ENCODE peak calls at places on chromosomes 3 and 15, in eight cellular contexts. One of them, this sample, is unnamed.

GRCh38 chr15:71201471-71201870 is 86.2 kb downstream of the THSD4 start:
- DNase-seq in caudate nucleus: no peak
- DNase-seq in A673: peak
- DNase-seq in activated CD8-positive, alpha-beta memory T cell treated with anti-CD3 and anti-CD28 coated beads for 24 hours: no peak
- DNase-seq in stimulated activated CD8-positive, alpha-beta memory T cell treated with anti-CD3 and anti-CD28 coated beads, Interleukin-15, amount 100 ng/mL, for 4 hours: no peak
- DNase-seq in stimulated activated CD4-positive, alpha-beta T cell treated with anti-CD3 and anti-CD28 coated beads, Interleukin-4, amount 100 ng/mL, for 48 hours: no peak
- DNase-seq in ovary: peak
- DNase-seq in SK-N-SH: no peak
- DNase-seq in this sample: no peak

GRCh38 chr15:51390932-51391432 is 49.5 kb downstream of the GLDN start:
- DNase-seq in caudate nucleus: no peak
- DNase-seq in A673: peak
- DNase-seq in activated CD8-positive, alpha-beta memory T cell treated with anti-CD3 and anti-CD28 coated beads for 24 hours: no peak
- DNase-seq in stimulated activated CD8-positive, alpha-beta memory T cell treated with anti-CD3 and anti-CD28 coated beads, Interleukin-15, amount 100 ng/mL, for 4 hours: no peak
- DNase-seq in stimulated activated CD4-positive, alpha-beta T cell treated with anti-CD3 and anti-CD28 coated beads, Interleukin-4, amount 100 ng/mL, for 48 hours: no peak
- DNase-seq in ovary: no peak
- DNase-seq in SK-N-SH: no peak
- DNase-seq in this sample: no peak

GRCh38 chr3:69443554-69443953 is 57.7 kb upstream of the FRMD4B start:
- DNase-seq in caudate nucleus: no peak
- DNase-seq in A673: no peak
- DNase-seq in activated CD8-positive, alpha-beta memory T cell treated with anti-CD3 and anti-CD28 coated beads for 24 hours: no peak
- DNase-seq in stimulated activated CD8-positive, alpha-beta memory T cell treated with anti-CD3 and anti-CD28 coated beads, Interleukin-15, amount 100 ng/mL, for 4 hours: no peak
- DNase-seq in stimulated activated CD4-positive, alpha-beta T cell treated with anti-CD3 and anti-CD28 coated beads, Interleukin-4, amount 100 ng/mL, for 48 hours: no peak
- DNase-seq in ovary: no peak
- DNase-seq in SK-N-SH: no peak
- DNase-seq in this sample: no peak

GRCh38 chr3:159751141-159751540 is 237.5 kb upstream of the IL12A start:
- DNase-seq in caudate nucleus: no peak
- DNase-seq in A673: no peak
- DNase-seq in activated CD8-positive, alpha-beta memory T cell treated with anti-CD3 and anti-CD28 coated beads for 24 hours: no peak
- DNase-seq in stimulated activated CD8-positive, alpha-beta memory T cell treated with anti-CD3 and anti-CD28 coated beads, Interleukin-15, amount 100 ng/mL, for 4 hours: no peak
- DNase-seq in stimulated activated CD4-positive, alpha-beta T cell treated with anti-CD3 and anti-CD28 coated beads, Interleukin-4, amount 100 ng/mL, for 48 hours: no peak
- DNase-seq in ovary: no peak
- DNase-seq in SK-N-SH: no peak
- DNase-seq in this sample: no peak

GRCh38 chr3:112032377-112032776 is 2.2 kb upstream of the TMPRSS7 start:
- DNase-seq in caudate nucleus: no peak
- DNase-seq in A673: no peak
- DNase-seq in activated CD8-positive, alpha-beta memory T cell treated with anti-CD3 and anti-CD28 coated beads for 24 hours: no peak
- DNase-seq in stimulated activated CD8-positive, alpha-beta memory T cell treated with anti-CD3 and anti-CD28 coated beads, Interleukin-15, amount 100 ng/mL, for 4 hours: no peak
- DNase-seq in stimulated activated CD4-positive, alpha-beta T cell treated with anti-CD3 and anti-CD28 coated beads, Interleukin-4, amount 100 ng/mL, for 48 hours: no peak
- DNase-seq in ovary: no peak
- DNase-seq in SK-N-SH: no peak
- DNase-seq in this sample: no peak

GRCh38 chr3:52196977-52197376 is 983 bp upstream of the ALAS1 start:
- DNase-seq in caudate nucleus: no peak
- DNase-seq in A673: no peak
- DNase-seq in activated CD8-positive, alpha-beta memory T cell treated with anti-CD3 and anti-CD28 coated beads for 24 hours: no peak
- DNase-seq in stimulated activated CD8-positive, alpha-beta memory T cell treated with anti-CD3 and anti-CD28 coated beads, Interleukin-15, amount 100 ng/mL, for 4 hours: no peak
- DNase-seq in stimulated activated CD4-positive, alpha-beta T cell treated with anti-CD3 and anti-CD28 coated beads, Interleukin-4, amount 100 ng/mL, for 48 hours: no peak
- DNase-seq in ovary: peak
- DNase-seq in SK-N-SH: no peak
- DNase-seq in this sample: no peak

GRCh38 chr3:136994772-136995516 is 37.2 kb downstream of the IL20RB start:
- DNase-seq in caudate nucleus: no peak
- DNase-seq in A673: peak
- DNase-seq in activated CD8-positive, alpha-beta memory T cell treated with anti-CD3 and anti-CD28 coated beads for 24 hours: no peak
- DNase-seq in stimulated activated CD8-positive, alpha-beta memory T cell treated with anti-CD3 and anti-CD28 coated beads, Interleukin-15, amount 100 ng/mL, for 4 hours: no peak
- DNase-seq in stimulated activated CD4-positive, alpha-beta T cell treated with anti-CD3 and anti-CD28 coated beads, Interleukin-4, amount 100 ng/mL, for 48 hours: no peak
- DNase-seq in ovary: peak
- DNase-seq in SK-N-SH: peak
- DNase-seq in this sample: no peak

GRCh38 chr3:25674670-25675069 is 10.0 kb upstream of the TOP2B start:
- DNase-seq in caudate nucleus: no peak
- DNase-seq in A673: no peak
- DNase-seq in activated CD8-positive, alpha-beta memory T cell treated with anti-CD3 and anti-CD28 coated beads for 24 hours: no peak
- DNase-seq in stimulated activated CD8-positive, alpha-beta memory T cell treated with anti-CD3 and anti-CD28 coated beads, Interleukin-15, amount 100 ng/mL, for 4 hours: no peak
- DNase-seq in stimulated activated CD4-positive, alpha-beta T cell treated with anti-CD3 and anti-CD28 coated beads, Interleukin-4, amount 100 ng/mL, for 48 hours: no peak
- DNase-seq in ovary: no peak
- DNase-seq in SK-N-SH: no peak
- DNase-seq in this sample: no peak

GRCh38 chr3:13204177-13204581 is 130.9 kb upstream of the IQSEC1 start:
- DNase-seq in caudate nucleus: peak
- DNase-seq in A673: no peak
- DNase-seq in activated CD8-positive, alpha-beta memory T cell treated with anti-CD3 and anti-CD28 coated beads for 24 hours: no peak
- DNase-seq in stimulated activated CD8-positive, alpha-beta memory T cell treated with anti-CD3 and anti-CD28 coated beads, Interleukin-15, amount 100 ng/mL, for 4 hours: no peak
- DNase-seq in stimulated activated CD4-positive, alpha-beta T cell treated with anti-CD3 and anti-CD28 coated beads, Interleukin-4, amount 100 ng/mL, for 48 hours: no peak
- DNase-seq in ovary: no peak
- DNase-seq in SK-N-SH: no peak
- DNase-seq in this sample: no peak

GRCh38 chr3:111936967-111937366 is 41.9 kb upstream of the ABHD10 start:
- DNase-seq in caudate nucleus: no peak
- DNase-seq in A673: no peak
- DNase-seq in activated CD8-positive, alpha-beta memory T cell treated with anti-CD3 and anti-CD28 coated beads for 24 hours: no peak
- DNase-seq in stimulated activated CD8-positive, alpha-beta memory T cell treated with anti-CD3 and anti-CD28 coated beads, Interleukin-15, amount 100 ng/mL, for 4 hours: no peak
- DNase-seq in stimulated activated CD4-positive, alpha-beta T cell treated with anti-CD3 and anti-CD28 coated beads, Interleukin-4, amount 100 ng/mL, for 48 hours: no peak
- DNase-seq in ovary: no peak
- DNase-seq in SK-N-SH: no peak
- DNase-seq in this sample: no peak

GRCh38 chr3:71066356-71066755 is 517.2 kb downstream of the FOXP1 start:
- DNase-seq in caudate nucleus: no peak
- DNase-seq in A673: no peak
- DNase-seq in activated CD8-positive, alpha-beta memory T cell treated with anti-CD3 and anti-CD28 coated beads for 24 hours: no peak
- DNase-seq in stimulated activated CD8-positive, alpha-beta memory T cell treated with anti-CD3 and anti-CD28 coated beads, Interleukin-15, amount 100 ng/mL, for 4 hours: no peak
- DNase-seq in stimulated activated CD4-positive, alpha-beta T cell treated with anti-CD3 and anti-CD28 coated beads, Interleukin-4, amount 100 ng/mL, for 48 hours: no peak
- DNase-seq in ovary: no peak
- DNase-seq in SK-N-SH: no peak
- DNase-seq in this sample: no peak

GRCh38 chr15:31267161-31268107 is 59.2 kb upstream of the KLF13 start:
- DNase-seq in caudate nucleus: no peak
- DNase-seq in A673: no peak
- DNase-seq in activated CD8-positive, alpha-beta memory T cell treated with anti-CD3 and anti-CD28 coated beads for 24 hours: peak
- DNase-seq in stimulated activated CD8-positive, alpha-beta memory T cell treated with anti-CD3 and anti-CD28 coated beads, Interleukin-15, amount 100 ng/mL, for 4 hours: no peak
- DNase-seq in stimulated activated CD4-positive, alpha-beta T cell treated with anti-CD3 and anti-CD28 coated beads, Interleukin-4, amount 100 ng/mL, for 48 hours: no peak
- DNase-seq in ovary: no peak
- DNase-seq in SK-N-SH: no peak
- DNase-seq in this sample: peak

GRCh38 chr15:58431221-58432149 is at the start of gene LIPC:
- DNase-seq in caudate nucleus: no peak
- DNase-seq in A673: no peak
- DNase-seq in activated CD8-positive, alpha-beta memory T cell treated with anti-CD3 and anti-CD28 coated beads for 24 hours: no peak
- DNase-seq in stimulated activated CD8-positive, alpha-beta memory T cell treated with anti-CD3 and anti-CD28 coated beads, Interleukin-15, amount 100 ng/mL, for 4 hours: no peak
- DNase-seq in stimulated activated CD4-positive, alpha-beta T cell treated with anti-CD3 and anti-CD28 coated beads, Interleukin-4, amount 100 ng/mL, for 48 hours: no peak
- DNase-seq in ovary: no peak
- DNase-seq in SK-N-SH: no peak
- DNase-seq in this sample: no peak

GRCh38 chr3:15989419-15989818 is 185.1 kb upstream of the GALNT15 start:
- DNase-seq in caudate nucleus: no peak
- DNase-seq in A673: no peak
- DNase-seq in activated CD8-positive, alpha-beta memory T cell treated with anti-CD3 and anti-CD28 coated beads for 24 hours: no peak
- DNase-seq in stimulated activated CD8-positive, alpha-beta memory T cell treated with anti-CD3 and anti-CD28 coated beads, Interleukin-15, amount 100 ng/mL, for 4 hours: no peak
- DNase-seq in stimulated activated CD4-positive, alpha-beta T cell treated with anti-CD3 and anti-CD28 coated beads, Interleukin-4, amount 100 ng/mL, for 48 hours: no peak
- DNase-seq in ovary: no peak
- DNase-seq in SK-N-SH: no peak
- DNase-seq in this sample: no peak

GRCh38 chr3:65828706-65829105 is 210.0 kb downstream of the MAGI1 start:
- DNase-seq in caudate nucleus: no peak
- DNase-seq in A673: no peak
- DNase-seq in activated CD8-positive, alpha-beta memory T cell treated with anti-CD3 and anti-CD28 coated beads for 24 hours: no peak
- DNase-seq in stimulated activated CD8-positive, alpha-beta memory T cell treated with anti-CD3 and anti-CD28 coated beads, Interleukin-15, amount 100 ng/mL, for 4 hours: no peak
- DNase-seq in stimulated activated CD4-positive, alpha-beta T cell treated with anti-CD3 and anti-CD28 coated beads, Interleukin-4, amount 100 ng/mL, for 48 hours: no peak
- DNase-seq in ovary: no peak
- DNase-seq in SK-N-SH: no peak
- DNase-seq in this sample: no peak

GRCh38 chr3:118932822-118933558 is 101.7 kb downstream of the IGSF11 start:
- DNase-seq in caudate nucleus: peak
- DNase-seq in A673: no peak
- DNase-seq in activated CD8-positive, alpha-beta memory T cell treated with anti-CD3 and anti-CD28 coated beads for 24 hours: no peak
- DNase-seq in stimulated activated CD8-positive, alpha-beta memory T cell treated with anti-CD3 and anti-CD28 coated beads, Interleukin-15, amount 100 ng/mL, for 4 hours: no peak
- DNase-seq in stimulated activated CD4-positive, alpha-beta T cell treated with anti-CD3 and anti-CD28 coated beads, Interleukin-4, amount 100 ng/mL, for 48 hours: no peak
- DNase-seq in ovary: no peak
- DNase-seq in SK-N-SH: no peak
- DNase-seq in this sample: no peak

GRCh38 chr15:76235186-76235826 is 76.0 kb downstream of the ETFA start:
- DNase-seq in caudate nucleus: no peak
- DNase-seq in A673: peak
- DNase-seq in activated CD8-positive, alpha-beta memory T cell treated with anti-CD3 and anti-CD28 coated beads for 24 hours: no peak
- DNase-seq in stimulated activated CD8-positive, alpha-beta memory T cell treated with anti-CD3 and anti-CD28 coated beads, Interleukin-15, amount 100 ng/mL, for 4 hours: no peak
- DNase-seq in stimulated activated CD4-positive, alpha-beta T cell treated with anti-CD3 and anti-CD28 coated beads, Interleukin-4, amount 100 ng/mL, for 48 hours: no peak
- DNase-seq in ovary: no peak
- DNase-seq in SK-N-SH: peak
- DNase-seq in this sample: no peak

GRCh38 chr3:52270252-52270754 is 8.1 kb downstream of the WDR82 start:
- DNase-seq in caudate nucleus: no peak
- DNase-seq in A673: peak
- DNase-seq in activated CD8-positive, alpha-beta memory T cell treated with anti-CD3 and anti-CD28 coated beads for 24 hours: no peak
- DNase-seq in stimulated activated CD8-positive, alpha-beta memory T cell treated with anti-CD3 and anti-CD28 coated beads, Interleukin-15, amount 100 ng/mL, for 4 hours: no peak
- DNase-seq in stimulated activated CD4-positive, alpha-beta T cell treated with anti-CD3 and anti-CD28 coated beads, Interleukin-4, amount 100 ng/mL, for 48 hours: no peak
- DNase-seq in ovary: no peak
- DNase-seq in SK-N-SH: no peak
- DNase-seq in this sample: no peak

GRCh38 chr3:59442056-59442455 is 392.2 kb upstream of the CFAP20DC start:
- DNase-seq in caudate nucleus: no peak
- DNase-seq in A673: no peak
- DNase-seq in activated CD8-positive, alpha-beta memory T cell treated with anti-CD3 and anti-CD28 coated beads for 24 hours: no peak
- DNase-seq in stimulated activated CD8-positive, alpha-beta memory T cell treated with anti-CD3 and anti-CD28 coated beads, Interleukin-15, amount 100 ng/mL, for 4 hours: no peak
- DNase-seq in stimulated activated CD4-positive, alpha-beta T cell treated with anti-CD3 and anti-CD28 coated beads, Interleukin-4, amount 100 ng/mL, for 48 hours: no peak
- DNase-seq in ovary: no peak
- DNase-seq in SK-N-SH: no peak
- DNase-seq in this sample: no peak

GRCh38 chr3:150022406-150023238 is 51.9 kb upstream of the PFN2 start:
- DNase-seq in caudate nucleus: no peak
- DNase-seq in A673: peak
- DNase-seq in activated CD8-positive, alpha-beta memory T cell treated with anti-CD3 and anti-CD28 coated beads for 24 hours: no peak
- DNase-seq in stimulated activated CD8-positive, alpha-beta memory T cell treated with anti-CD3 and anti-CD28 coated beads, Interleukin-15, amount 100 ng/mL, for 4 hours: no peak
- DNase-seq in stimulated activated CD4-positive, alpha-beta T cell treated with anti-CD3 and anti-CD28 coated beads, Interleukin-4, amount 100 ng/mL, for 48 hours: no peak
- DNase-seq in ovary: no peak
- DNase-seq in SK-N-SH: no peak
- DNase-seq in this sample: no peak

This sample was measured in activated T-helper 2 cell treated with anti-CD3 and anti-CD28 coated beads, Interferon-gamma antibody, Interleukin-2, Interleukin-4, amounts not matched to agents 10 μg/mL and 5 μg/mL and 100 μg/mL, durations not matched to agents 14 hours and 24 hours and 36 hours.